ENCODE peak calls at places on chromosome 12, in eight cellular contexts. N is breast epithelium, Z is OCI-LY7, M is tibial artery, T is HCT116, G is H1, P is kidney, E is epithelial cell of esophagus. H is an unnamed sample.

GRCh38 chr12:132561784-132562156 is 48.6 kb downstream of the LRCOL1 start:
- DNase-seq in E (peak), G (no peak), T (no peak), Z (peak), M (no peak), N (no peak), P (no peak), H (no peak)

GRCh38 chr12:6605425-6606330 is 1.5 kb downstream of the CHD4 start:
- DNase-seq in N (peak), E (peak), G (no peak), T (no peak), P (no peak), Z (peak), M (no peak), H (no peak)

GRCh38 chr12:109725321-109726105 is 11.9 kb downstream of the FAM222A start:
- DNase-seq in P (peak), N (no peak), T (no peak), E (no peak), G (no peak), Z (no peak), M (no peak), H (no peak)

GRCh38 chr12:46908936-46909635 is 83.3 kb upstream of the SLC38A4 start:
- DNase-seq in M (no peak), G (no peak), T (no peak), N (no peak), P (no peak), E (peak), Z (no peak), H (no peak)

GRCh38 chr12:10717410-10717809 is 5.7 kb downstream of the YBX3 start:
- DNase-seq in E (peak), P (no peak), Z (no peak), G (no peak), N (no peak), M (no peak), T (no peak), H (peak)

GRCh38 chr12:18753481-18754117 is 15.7 kb downstream of the CAPZA3 start:
- DNase-seq in Z (no peak), P (no peak), M (no peak), E (no peak), T (no peak), G (no peak), N (no peak), H (no peak)

GRCh38 chr12:11661491-11662085 is 12.1 kb downstream of the ETV6 start:
- DNase-seq in T (no peak), M (no peak), P (no peak), Z (no peak), E (peak), N (peak), G (no peak), H (no peak)

GRCh38 chr12:121805171-121805687 is 1.4 kb downstream of the SETD1B start:
- DNase-seq in E (no peak), T (no peak), Z (peak), G (no peak), P (peak), N (no peak), M (no peak), H (no peak)

GRCh38 chr12:48105321-48105866 is 485 bp downstream of the SENP1 start:
- DNase-seq in N (no peak), P (no peak), G (no peak), M (peak), T (no peak), Z (peak), E (peak), H (no peak)

GRCh38 chr12:132490481-132491348 is 764 bp downstream of the FBRSL1 start:
- DNase-seq in E (peak), Z (peak), G (no peak), T (no peak), N (no peak), P (no peak), M (no peak), H (no peak)

GRCh38 chr12:3662516-3662915 is 90.4 kb downstream of the CRACR2A start:
- DNase-seq in P (no peak), T (no peak), N (no peak), G (no peak), M (no peak), Z (no peak), E (peak), H (no peak)

GRCh38 chr12:3119745-3120660 is 42.8 kb downstream of the TSPAN9 start:
- DNase-seq in G (no peak), Z (no peak), P (peak), N (peak), M (peak), E (peak), T (no peak), H (no peak)

GRCh38 chr12:109777544-109777943 is 55.7 kb downstream of the TRPV4 start:
- DNase-seq in T (no peak), G (no peak), M (no peak), P (peak), E (peak), N (no peak), Z (peak), H (no peak)

GRCh38 chr12:19869413-19869812 is 430.1 kb downstream of the AEBP2 start:
- DNase-seq in Z (no peak), G (no peak), M (no peak), E (no peak), P (no peak), T (no peak), N (no peak), H (no peak)

GRCh38 chr12:96392397-96392796 is 7.8 kb downstream of the CDK17 start:
- DNase-seq in G (no peak), Z (no peak), M (no peak), N (no peak), P (no peak), T (no peak), E (no peak), H (no peak)

GRCh38 chr12:23536293-23536692 is 413.2 kb downstream of the SOX5 start:
- DNase-seq in P (no peak), T (no peak), M (no peak), E (no peak), Z (peak), N (no peak), G (no peak), H (no peak)

GRCh38 chr12:111268738-111269572 is 99.9 kb downstream of the PHETA1 start:
- DNase-seq in G (no peak), P (no peak), Z (peak), N (no peak), E (no peak), M (no peak), T (peak), H (no peak)

GRCh38 chr12:47276253-47277070 is 196.7 kb upstream of the AMIGO2 start:
- DNase-seq in T (no peak), G (no peak), E (peak), P (no peak), Z (peak), M (no peak), N (peak), H (peak)

GRCh38 chr12:105279460-105280056 is 43.6 kb upstream of the APPL2 start:
- DNase-seq in G (no peak), P (no peak), N (no peak), T (peak), E (peak), Z (peak), M (no peak), H (no peak)

GRCh38 chr12:42482086-42482819 is 107.3 kb downstream of the PRICKLE1 start:
- DNase-seq in N (peak), P (peak), E (peak), M (peak), T (no peak), Z (no peak), G (no peak), H (peak)

GRCh38 chr12:46386877-46387629 is 14.5 kb upstream of the SLC38A2 start:
- DNase-seq in P (peak), M (peak), E (no peak), N (no peak), T (no peak), G (no peak), Z (peak), H (no peak)

GRCh38 chr12:120914794-120915193 is 10.6 kb upstream of the SPPL3 start:
- DNase-seq in M (no peak), P (no peak), Z (no peak), T (no peak), G (no peak), N (no peak), E (peak), H (no peak)

GRCh38 chr12:58387199-58387598 is 445.8 kb downstream of the ATP23 start:
- DNase-seq in T (peak), N (no peak), E (peak), M (no peak), G (no peak), P (no peak), Z (no peak), H (no peak)

GRCh38 chr12:132887513-132888341 is at the start of gene CHFR:
- DNase-seq in P (peak), E (peak), Z (peak), M (peak), N (peak), T (no peak), G (peak), H (peak)

GRCh38 chr12:117882181-117882580 is 86.6 kb downstream of the KSR2 start:
- DNase-seq in Z (no peak), E (peak), N (no peak), T (no peak), G (no peak), P (no peak), M (no peak), H (no peak)

GRCh38 chr12:58934528-58934927 is 14.2 kb upstream of the LRIG3 start:
- DNase-seq in E (no peak), G (no peak), M (no peak), Z (no peak), P (no peak), T (no peak), N (no peak), H (no peak)

GRCh38 chr12:89417246-89417977 is 65.1 kb upstream of the DUSP6 start:
- DNase-seq in E (peak), Z (no peak), G (no peak), M (no peak), T (no peak), N (no peak), P (no peak), H (peak)

GRCh38 chr12:6807170-6807569 is 14.5 kb upstream of the GPR162 start:
- DNase-seq in N (no peak), G (no peak), M (no peak), P (no peak), T (no peak), Z (no peak), E (no peak), H (no peak)

GRCh38 chr12:95646781-95647184 is 95.5 kb upstream of the USP44 start:
- DNase-seq in E (no peak), M (no peak), N (no peak), T (no peak), P (no peak), Z (no peak), G (no peak), H (no peak)

GRCh38 chr12:19440019-19440858 is 947 bp downstream of the AEBP2 start:
- DNase-seq in M (peak), N (peak), E (peak), P (peak), T (peak), Z (peak), G (no peak), H (peak)

GRCh38 chr12:78087363-78087675 is 256.6 kb downstream of the NAV3 start:
- DNase-seq in Z (no peak), M (no peak), P (no peak), T (no peak), E (no peak), N (no peak), G (no peak), H (no peak)

GRCh38 chr12:127284870-127285431 is 982.0 kb upstream of the TMEM132C start:
- DNase-seq in E (peak), G (no peak), Z (no peak), P (no peak), T (no peak), M (peak), N (no peak), H (no peak)

DNA sequence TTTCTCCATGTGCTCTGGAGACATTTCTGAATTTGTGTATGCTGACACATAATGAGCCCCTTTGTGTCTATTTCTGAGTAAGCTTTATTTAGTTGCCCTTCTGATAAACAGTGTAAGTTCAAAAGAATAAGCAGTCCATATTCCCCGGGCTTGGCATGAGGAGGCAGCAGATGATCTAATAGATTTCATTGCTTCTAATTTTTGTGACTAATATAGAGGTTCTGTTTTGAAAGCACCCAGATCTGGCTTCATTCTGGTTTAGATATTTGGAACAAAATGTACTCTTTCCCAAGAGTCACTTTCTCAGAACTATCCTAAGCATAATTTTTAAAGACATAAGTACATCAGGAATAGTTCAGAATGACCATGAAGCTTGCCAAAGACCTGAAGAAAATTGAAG is 290.9 kb downstream of the BTG1 start:
- DNase-seq in N (no peak), E (peak), T (no peak), G (no peak), M (peak), P (no peak), Z (no peak), H (no peak)
- TF ChIP-seq CTCF in N (no peak), E (peak), T (no peak), G (no peak), M (no peak), P (no peak), Z (no peak), H (no peak)

DNA sequence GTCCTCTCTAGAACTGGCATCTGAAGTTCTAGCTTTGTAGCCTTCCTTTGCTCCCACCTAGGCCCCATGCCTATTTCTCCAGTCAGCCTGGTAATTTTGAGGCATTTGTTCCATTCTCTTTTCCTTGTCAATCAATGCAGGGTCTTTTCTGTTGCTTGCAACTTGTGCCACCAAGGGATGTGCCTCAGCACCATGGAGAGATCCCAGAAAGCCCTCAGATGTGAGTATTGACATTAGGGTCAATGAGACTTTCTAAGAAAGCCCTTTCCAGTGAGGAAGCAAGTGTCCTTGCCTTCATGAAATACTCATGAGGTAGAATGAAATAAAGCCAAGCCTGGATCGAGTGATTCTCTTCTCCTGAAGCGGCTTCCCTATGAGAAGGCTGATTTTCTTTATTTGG is 213.9 kb downstream of the SLC15A4 start:
- DNase-seq in E (no peak), Z (no peak), P (no peak), G (no peak), T (no peak), M (no peak), N (no peak), H (no peak)
- H3K4me3 ChIP-seq in E (no peak), Z (no peak), P (no peak), G (no peak), T (no peak), M (no peak), N (no peak), H (no peak)

DNA sequence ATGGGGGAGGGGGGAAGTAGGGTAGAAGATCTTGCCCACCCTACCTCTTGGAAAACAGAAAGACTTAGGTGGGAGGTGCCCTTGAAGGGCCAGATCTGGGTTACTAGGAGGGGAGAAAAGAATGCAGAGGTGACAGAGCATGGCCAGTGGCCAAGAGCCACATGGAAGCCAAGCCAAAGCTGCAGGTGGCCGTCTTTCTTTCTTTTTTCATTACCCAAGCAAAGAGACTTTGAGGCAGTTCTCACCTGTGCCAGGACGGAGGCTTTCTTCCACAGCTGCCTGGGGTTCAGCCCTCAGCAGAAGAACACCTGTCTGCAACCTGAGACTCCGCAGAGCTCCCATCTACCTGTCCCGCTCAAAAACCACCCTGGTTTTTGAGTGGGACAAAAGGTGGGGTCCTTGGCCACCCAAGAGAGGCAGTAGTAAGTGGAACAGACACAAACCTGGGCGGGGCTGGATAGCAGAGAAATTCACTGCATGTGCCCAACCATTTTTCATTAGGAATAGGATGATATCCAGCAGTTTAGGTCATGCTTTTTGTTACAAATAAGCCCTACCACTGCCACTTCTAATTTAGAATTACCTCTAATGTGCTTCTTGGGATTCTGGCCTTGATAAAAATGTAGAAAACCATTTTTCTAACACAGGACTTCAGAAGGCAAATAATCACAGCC is 116.5 kb downstream of the DYRK2 start:
- DNase-seq in Z (no peak), M (no peak), E (no peak), T (no peak), G (no peak), P (no peak), N (no peak), H (no peak)
- TF ChIP-seq CTCF in Z (no peak), M (no peak), E (no peak), T (no peak), G (no peak), P (no peak), N (no peak), H (no peak)

GRCh38 chr12:31588976-31589375 is 2.0 kb downstream of the DENND5B start:
- DNase-seq in Z (no peak), T (no peak), E (peak), G (no peak), M (no peak), N (no peak), P (no peak), H (no peak)

GRCh38 chr12:31589896-31590729 is 823 bp downstream of the DENND5B start:
- DNase-seq in T (peak), Z (peak), N (peak), G (no peak), M (peak), P (peak), E (peak), H (peak)

GRCh38 chr12:31590730-31591307 is at the start of gene DENND5B:
- DNase-seq in P (peak), T (no peak), M (peak), N (peak), E (peak), Z (peak), G (no peak), H (no peak)

GRCh38 chr12:31589582-31589895 is 1.4 kb downstream of the DENND5B start:
- DNase-seq in E (no peak), M (no peak), T (no peak), N (no peak), Z (peak), P (no peak), G (no peak), H (no peak)

DNA sequence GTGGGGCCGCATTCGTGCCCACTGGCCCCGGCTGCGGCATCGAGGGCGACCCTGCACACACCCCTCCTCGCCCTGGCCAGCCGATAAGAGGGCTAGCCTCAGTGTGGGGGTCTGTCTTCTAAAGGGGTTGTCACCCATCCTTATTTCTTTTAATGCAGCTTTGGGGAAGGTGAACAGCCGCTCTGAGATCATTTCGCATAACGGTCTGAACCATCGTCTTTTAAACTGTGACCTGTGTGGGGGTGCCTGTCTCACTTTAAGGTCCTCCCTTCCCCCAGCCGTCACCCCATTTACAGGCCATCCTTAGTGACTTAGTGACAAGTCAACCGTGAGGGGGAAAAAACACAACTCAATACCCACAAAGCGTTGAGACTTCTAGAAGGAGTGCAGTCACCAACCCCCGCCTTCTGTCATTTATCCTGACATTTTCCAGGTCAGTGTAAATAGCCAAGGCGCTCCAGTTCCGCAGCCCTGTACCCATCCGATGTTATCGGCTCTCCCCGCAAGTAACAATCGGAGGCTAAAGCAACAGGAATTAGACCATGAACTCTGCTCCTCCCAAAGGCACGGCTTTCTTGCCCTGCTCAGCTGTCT is 469 bp upstream of the DENND5B start:
- DNase-seq in N (no peak), T (no peak), E (peak), M (no peak), P (peak), Z (peak), G (no peak), H (no peak)
- H3K4me3 ChIP-seq in N (peak), T (peak), E (peak), M (peak), P (peak), Z (peak), G (peak), H (peak)

DNA sequence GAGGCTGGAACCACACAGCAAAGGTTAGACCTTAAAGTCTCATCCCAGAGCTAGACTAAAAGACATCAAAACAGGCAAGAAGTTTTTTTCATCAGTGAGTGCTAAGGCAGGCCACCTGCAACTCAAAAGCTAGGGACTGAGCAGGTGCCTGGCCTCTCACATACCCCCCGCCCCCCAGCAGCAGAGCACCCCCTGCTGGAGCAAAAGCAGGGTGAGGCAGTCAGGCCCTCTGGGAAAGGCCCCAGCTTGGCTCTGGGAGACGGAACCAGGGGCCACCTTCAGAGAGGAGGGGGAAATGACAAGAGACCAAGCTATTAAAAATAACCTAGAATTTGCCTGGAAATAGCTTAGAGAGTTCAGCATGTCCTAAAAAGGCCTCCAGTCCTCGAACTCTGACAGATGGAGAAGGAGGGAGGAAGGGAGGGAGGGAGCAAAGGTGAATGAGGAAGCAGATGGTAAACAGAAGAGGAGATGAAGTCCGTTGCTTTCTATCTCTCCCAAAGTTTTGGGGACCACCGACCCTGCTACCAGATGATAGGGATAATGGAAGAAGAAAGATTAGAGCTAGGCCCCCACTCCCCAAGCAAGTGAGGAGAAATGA is 1.8 kb downstream of the ITGA7 start:
- DNase-seq in Z (peak), E (no peak), P (peak), N (no peak), M (no peak), G (no peak), T (no peak), H (no peak)
- TF ChIP-seq CTCF in Z (peak), E (peak), P (peak), N (no peak), M (peak), G (peak), T (peak), H (peak)

GRCh38 chr12:49626836-49627235 is 3.5 kb downstream of the PRPF40B start:
- DNase-seq in M (no peak), T (no peak), E (no peak), Z (no peak), N (no peak), P (no peak), G (no peak), H (no peak)

GRCh38 chr12:49623142-49623899 is at the start of gene PRPF40B:
- DNase-seq in G (peak), P (peak), E (peak), Z (peak), T (peak), N (peak), M (peak), H (no peak)

GRCh38 chr12:49626169-49626835 is 2.9 kb downstream of the PRPF40B start:
- DNase-seq in E (peak), N (no peak), T (no peak), M (no peak), Z (no peak), G (no peak), P (no peak), H (no peak)

GRCh38 chr12:49622501-49623141 is 740 bp upstream of the PRPF40B start:
- DNase-seq in G (no peak), T (no peak), N (no peak), M (no peak), P (peak), E (no peak), Z (peak), H (no peak)

GRCh38 chr12:49624919-49625577 is 1.7 kb downstream of the PRPF40B start:
- DNase-seq in T (peak), M (no peak), N (no peak), Z (no peak), P (no peak), E (peak), G (no peak), H (no peak)
- H3K4me3 ChIP-seq in T (no peak), M (no peak), N (no peak), Z (no peak), P (no peak), E (no peak), G (no peak), H (no peak)